ENCODE peak calls at places on chromosomes 6 and 20, in six cellular contexts. One of them, this sample, is unnamed.

GRCh38 chr6:50120300-50120699 is 70.6 kb upstream of the DEFB112 start:
- DNase-seq in NCI-H1694 treated with DMSO at 0.1 percent for 48 hours: no peak
- DNase-seq in amniotic stem cell: no peak
- DNase-seq in EL: no peak
- DNase-seq in stimulated activated CD4-positive, alpha-beta T cell treated with anti-CD3 and anti-CD28 coated beads, Interleukin-4, amount 100 ng/mL, for 1 hour: no peak
- DNase-seq in T follicular helper cell: no peak
- DNase-seq in this sample: no peak

GRCh38 chr6:1575213-1576041 is 34.3 kb upstream of the FOXC1 start:
- DNase-seq in NCI-H1694 treated with DMSO at 0.1 percent for 48 hours: no peak
- DNase-seq in amniotic stem cell: no peak
- DNase-seq in EL: peak; percentile 18
- DNase-seq in stimulated activated CD4-positive, alpha-beta T cell treated with anti-CD3 and anti-CD28 coated beads, Interleukin-4, amount 100 ng/mL, for 1 hour: no peak
- DNase-seq in T follicular helper cell: no peak
- DNase-seq in this sample: no peak

GRCh38 chr6:111602481-111603404 is 2.9 kb downstream of the TRAF3IP2 start:
- DNase-seq in NCI-H1694 treated with DMSO at 0.1 percent for 48 hours: no peak
- DNase-seq in amniotic stem cell: peak; percentile 77
- DNase-seq in EL: peak; percentile 66
- DNase-seq in stimulated activated CD4-positive, alpha-beta T cell treated with anti-CD3 and anti-CD28 coated beads, Interleukin-4, amount 100 ng/mL, for 1 hour: no peak
- DNase-seq in T follicular helper cell: no peak
- DNase-seq in this sample: peak; percentile 70

GRCh38 chr6:129872591-129872990 is 11.5 kb upstream of the TMEM244 start:
- DNase-seq in NCI-H1694 treated with DMSO at 0.1 percent for 48 hours: no peak
- DNase-seq in amniotic stem cell: no peak
- DNase-seq in EL: no peak
- DNase-seq in stimulated activated CD4-positive, alpha-beta T cell treated with anti-CD3 and anti-CD28 coated beads, Interleukin-4, amount 100 ng/mL, for 1 hour: no peak
- DNase-seq in T follicular helper cell: no peak
- DNase-seq in this sample: no peak

GRCh38 chr20:32158351-32158750 is 48.8 kb downstream of the TM9SF4 start:
- DNase-seq in NCI-H1694 treated with DMSO at 0.1 percent for 48 hours: no peak
- DNase-seq in amniotic stem cell: no peak
- DNase-seq in EL: no peak
- DNase-seq in stimulated activated CD4-positive, alpha-beta T cell treated with anti-CD3 and anti-CD28 coated beads, Interleukin-4, amount 100 ng/mL, for 1 hour: no peak
- DNase-seq in T follicular helper cell: no peak
- DNase-seq in this sample: no peak

GRCh38 chr6:47146426-47147174 is 104.5 kb upstream of the ADGRF1 start:
- DNase-seq in NCI-H1694 treated with DMSO at 0.1 percent for 48 hours: no peak
- DNase-seq in amniotic stem cell: peak; percentile 6
- DNase-seq in EL: peak; percentile 82
- DNase-seq in stimulated activated CD4-positive, alpha-beta T cell treated with anti-CD3 and anti-CD28 coated beads, Interleukin-4, amount 100 ng/mL, for 1 hour: no peak
- DNase-seq in T follicular helper cell: no peak
- DNase-seq in this sample: no peak

GRCh38 chr20:4011226-4011975 is 4.0 kb downstream of the RNF24 start:
- DNase-seq in NCI-H1694 treated with DMSO at 0.1 percent for 48 hours: no peak
- DNase-seq in amniotic stem cell: no peak
- DNase-seq in EL: peak; percentile 30
- DNase-seq in stimulated activated CD4-positive, alpha-beta T cell treated with anti-CD3 and anti-CD28 coated beads, Interleukin-4, amount 100 ng/mL, for 1 hour: no peak
- DNase-seq in T follicular helper cell: no peak
- DNase-seq in this sample: no peak

GRCh38 chr6:170445487-170445886 is 107.6 kb downstream of the PSMB1 start:
- DNase-seq in NCI-H1694 treated with DMSO at 0.1 percent for 48 hours: no peak
- DNase-seq in amniotic stem cell: no peak
- DNase-seq in EL: no peak
- DNase-seq in stimulated activated CD4-positive, alpha-beta T cell treated with anti-CD3 and anti-CD28 coated beads, Interleukin-4, amount 100 ng/mL, for 1 hour: no peak
- DNase-seq in T follicular helper cell: no peak
- DNase-seq in this sample: no peak

GRCh38 chr6:135938588-135939215 is 87.2 kb downstream of the PDE7B start:
- DNase-seq in NCI-H1694 treated with DMSO at 0.1 percent for 48 hours: peak; percentile 42
- DNase-seq in amniotic stem cell: no peak
- DNase-seq in EL: peak; percentile 16
- DNase-seq in stimulated activated CD4-positive, alpha-beta T cell treated with anti-CD3 and anti-CD28 coated beads, Interleukin-4, amount 100 ng/mL, for 1 hour: no peak
- DNase-seq in T follicular helper cell: no peak
- DNase-seq in this sample: peak; percentile 36

GRCh38 chr20:62740286-62741141 is 31.9 kb downstream of the NTSR1 start:
- DNase-seq in NCI-H1694 treated with DMSO at 0.1 percent for 48 hours: no peak
- DNase-seq in amniotic stem cell: peak; percentile 80
- DNase-seq in EL: peak; percentile 96
- DNase-seq in stimulated activated CD4-positive, alpha-beta T cell treated with anti-CD3 and anti-CD28 coated beads, Interleukin-4, amount 100 ng/mL, for 1 hour: peak; percentile 64
- DNase-seq in T follicular helper cell: peak; percentile 68
- DNase-seq in this sample: no peak

GRCh38 chr20:47854687-47855212 is 69.5 kb upstream of the SULF2 start:
- DNase-seq in NCI-H1694 treated with DMSO at 0.1 percent for 48 hours: peak; percentile 41
- DNase-seq in amniotic stem cell: no peak
- DNase-seq in EL: peak; percentile 49
- DNase-seq in stimulated activated CD4-positive, alpha-beta T cell treated with anti-CD3 and anti-CD28 coated beads, Interleukin-4, amount 100 ng/mL, for 1 hour: no peak
- DNase-seq in T follicular helper cell: no peak
- DNase-seq in this sample: no peak

GRCh38 chr6:21596379-21597242 is 3.1 kb downstream of the SOX4 start:
- DNase-seq in NCI-H1694 treated with DMSO at 0.1 percent for 48 hours: peak; percentile 65
- DNase-seq in amniotic stem cell: peak; percentile 38
- DNase-seq in EL: peak; percentile 64
- DNase-seq in stimulated activated CD4-positive, alpha-beta T cell treated with anti-CD3 and anti-CD28 coated beads, Interleukin-4, amount 100 ng/mL, for 1 hour: peak; percentile 6
- DNase-seq in T follicular helper cell: no peak
- DNase-seq in this sample: peak; percentile 61

GRCh38 chr6:37990762-37991525 is 171.4 kb downstream of the ZFAND3 start:
- DNase-seq in NCI-H1694 treated with DMSO at 0.1 percent for 48 hours: no peak
- DNase-seq in amniotic stem cell: peak; percentile 63
- DNase-seq in EL: peak; percentile 91
- DNase-seq in stimulated activated CD4-positive, alpha-beta T cell treated with anti-CD3 and anti-CD28 coated beads, Interleukin-4, amount 100 ng/mL, for 1 hour: no peak
- DNase-seq in T follicular helper cell: no peak
- DNase-seq in this sample: peak; percentile 42

GRCh38 chr6:3553254-3553653 is 96.4 kb upstream of the SLC22A23 start:
- DNase-seq in NCI-H1694 treated with DMSO at 0.1 percent for 48 hours: no peak
- DNase-seq in amniotic stem cell: no peak
- DNase-seq in EL: no peak
- DNase-seq in stimulated activated CD4-positive, alpha-beta T cell treated with anti-CD3 and anti-CD28 coated beads, Interleukin-4, amount 100 ng/mL, for 1 hour: no peak
- DNase-seq in T follicular helper cell: no peak
- DNase-seq in this sample: no peak

GRCh38 chr6:19554356-19555225 is 282.6 kb upstream of the ID4 start:
- DNase-seq in NCI-H1694 treated with DMSO at 0.1 percent for 48 hours: peak; percentile 94
- DNase-seq in amniotic stem cell: no peak
- DNase-seq in EL: no peak
- DNase-seq in stimulated activated CD4-positive, alpha-beta T cell treated with anti-CD3 and anti-CD28 coated beads, Interleukin-4, amount 100 ng/mL, for 1 hour: no peak
- DNase-seq in T follicular helper cell: no peak
- DNase-seq in this sample: no peak

GRCh38 chr20:54148947-54149764 is 24.6 kb downstream of the CYP24A1 start:
- DNase-seq in NCI-H1694 treated with DMSO at 0.1 percent for 48 hours: no peak
- DNase-seq in amniotic stem cell: no peak
- DNase-seq in EL: no peak
- DNase-seq in stimulated activated CD4-positive, alpha-beta T cell treated with anti-CD3 and anti-CD28 coated beads, Interleukin-4, amount 100 ng/mL, for 1 hour: no peak
- DNase-seq in T follicular helper cell: no peak
- DNase-seq in this sample: no peak

GRCh38 chr6:93581371-93581770 is 162.0 kb upstream of the EPHA7 start:
- DNase-seq in NCI-H1694 treated with DMSO at 0.1 percent for 48 hours: no peak
- DNase-seq in amniotic stem cell: no peak
- DNase-seq in EL: no peak
- DNase-seq in stimulated activated CD4-positive, alpha-beta T cell treated with anti-CD3 and anti-CD28 coated beads, Interleukin-4, amount 100 ng/mL, for 1 hour: no peak
- DNase-seq in T follicular helper cell: no peak
- DNase-seq in this sample: no peak

GRCh38 chr6:41940759-41941279 is 789 bp downstream of the CCND3 start:
- DNase-seq in NCI-H1694 treated with DMSO at 0.1 percent for 48 hours: no peak
- DNase-seq in amniotic stem cell: no peak
- DNase-seq in EL: peak; percentile 52
- DNase-seq in stimulated activated CD4-positive, alpha-beta T cell treated with anti-CD3 and anti-CD28 coated beads, Interleukin-4, amount 100 ng/mL, for 1 hour: peak; percentile 63
- DNase-seq in T follicular helper cell: peak; percentile 41
- DNase-seq in this sample: peak; percentile 39

GRCh38 chr6:3592371-3592941 is 135.6 kb upstream of the SLC22A23 start:
- DNase-seq in NCI-H1694 treated with DMSO at 0.1 percent for 48 hours: no peak
- DNase-seq in amniotic stem cell: peak; percentile 59
- DNase-seq in EL: peak; percentile 94
- DNase-seq in stimulated activated CD4-positive, alpha-beta T cell treated with anti-CD3 and anti-CD28 coated beads, Interleukin-4, amount 100 ng/mL, for 1 hour: no peak
- DNase-seq in T follicular helper cell: no peak
- DNase-seq in this sample: no peak

GRCh38 chr6:136873733-136874132 is 48.4 kb upstream of the SLC35D3 start:
- DNase-seq in NCI-H1694 treated with DMSO at 0.1 percent for 48 hours: no peak
- DNase-seq in amniotic stem cell: no peak
- DNase-seq in EL: no peak
- DNase-seq in stimulated activated CD4-positive, alpha-beta T cell treated with anti-CD3 and anti-CD28 coated beads, Interleukin-4, amount 100 ng/mL, for 1 hour: no peak
- DNase-seq in T follicular helper cell: no peak
- DNase-seq in this sample: no peak

GRCh38 chr6:17167327-17167979 is 65.6 kb downstream of the STMND1 start:
- DNase-seq in NCI-H1694 treated with DMSO at 0.1 percent for 48 hours: no peak
- DNase-seq in amniotic stem cell: no peak
- DNase-seq in EL: no peak
- DNase-seq in stimulated activated CD4-positive, alpha-beta T cell treated with anti-CD3 and anti-CD28 coated beads, Interleukin-4, amount 100 ng/mL, for 1 hour: no peak
- DNase-seq in T follicular helper cell: no peak
- DNase-seq in this sample: no peak

GRCh38 chr6:15893556-15894253 is 230.9 kb upstream of the DTNBP1 start:
- DNase-seq in NCI-H1694 treated with DMSO at 0.1 percent for 48 hours: peak; percentile 36
- DNase-seq in amniotic stem cell: no peak
- DNase-seq in EL: no peak
- DNase-seq in stimulated activated CD4-positive, alpha-beta T cell treated with anti-CD3 and anti-CD28 coated beads, Interleukin-4, amount 100 ng/mL, for 1 hour: no peak
- DNase-seq in T follicular helper cell: no peak
- DNase-seq in this sample: no peak

GRCh38 chr6:108336971-108337370 is 42.1 kb downstream of the AFG1L start:
- DNase-seq in NCI-H1694 treated with DMSO at 0.1 percent for 48 hours: no peak
- DNase-seq in amniotic stem cell: no peak
- DNase-seq in EL: no peak
- DNase-seq in stimulated activated CD4-positive, alpha-beta T cell treated with anti-CD3 and anti-CD28 coated beads, Interleukin-4, amount 100 ng/mL, for 1 hour: no peak
- DNase-seq in T follicular helper cell: no peak
- DNase-seq in this sample: no peak

GRCh38 chr20:4069741-4070140 is 54.4 kb upstream of the RNF24 start:
- DNase-seq in NCI-H1694 treated with DMSO at 0.1 percent for 48 hours: no peak
- DNase-seq in amniotic stem cell: no peak
- DNase-seq in EL: peak; percentile 21
- DNase-seq in stimulated activated CD4-positive, alpha-beta T cell treated with anti-CD3 and anti-CD28 coated beads, Interleukin-4, amount 100 ng/mL, for 1 hour: no peak
- DNase-seq in T follicular helper cell: no peak
- DNase-seq in this sample: no peak

GRCh38 chr6:168101201-168102092 is 22.4 kb upstream of the FRMD1 start:
- DNase-seq in NCI-H1694 treated with DMSO at 0.1 percent for 48 hours: no peak
- DNase-seq in amniotic stem cell: no peak
- DNase-seq in EL: no peak
- DNase-seq in stimulated activated CD4-positive, alpha-beta T cell treated with anti-CD3 and anti-CD28 coated beads, Interleukin-4, amount 100 ng/mL, for 1 hour: no peak
- DNase-seq in T follicular helper cell: no peak
- DNase-seq in this sample: no peak

GRCh38 chr6:45441811-45442453 is 64.2 kb upstream of the SUPT3H start:
- DNase-seq in NCI-H1694 treated with DMSO at 0.1 percent for 48 hours: no peak
- DNase-seq in amniotic stem cell: no peak
- DNase-seq in EL: no peak
- DNase-seq in stimulated activated CD4-positive, alpha-beta T cell treated with anti-CD3 and anti-CD28 coated beads, Interleukin-4, amount 100 ng/mL, for 1 hour: no peak
- DNase-seq in T follicular helper cell: no peak
- DNase-seq in this sample: no peak

GRCh38 chr6:47131773-47132172 is 89.6 kb upstream of the ADGRF1 start:
- DNase-seq in NCI-H1694 treated with DMSO at 0.1 percent for 48 hours: no peak
- DNase-seq in amniotic stem cell: no peak
- DNase-seq in EL: no peak
- DNase-seq in stimulated activated CD4-positive, alpha-beta T cell treated with anti-CD3 and anti-CD28 coated beads, Interleukin-4, amount 100 ng/mL, for 1 hour: no peak
- DNase-seq in T follicular helper cell: no peak
- DNase-seq in this sample: no peak

GRCh38 chr6:16683524-16684194 is 77.6 kb downstream of the ATXN1 start:
- DNase-seq in NCI-H1694 treated with DMSO at 0.1 percent for 48 hours: no peak
- DNase-seq in amniotic stem cell: peak; percentile 21
- DNase-seq in EL: peak; percentile 94
- DNase-seq in stimulated activated CD4-positive, alpha-beta T cell treated with anti-CD3 and anti-CD28 coated beads, Interleukin-4, amount 100 ng/mL, for 1 hour: no peak
- DNase-seq in T follicular helper cell: no peak
- DNase-seq in this sample: peak; percentile 45

GRCh38 chr6:113854531-113855499 is 2.3 kb upstream of the MARCKS start:
- DNase-seq in NCI-H1694 treated with DMSO at 0.1 percent for 48 hours: peak; percentile 69
- DNase-seq in amniotic stem cell: peak; percentile 76
- DNase-seq in EL: peak; percentile 92
- DNase-seq in stimulated activated CD4-positive, alpha-beta T cell treated with anti-CD3 and anti-CD28 coated beads, Interleukin-4, amount 100 ng/mL, for 1 hour: no peak
- DNase-seq in T follicular helper cell: no peak
- DNase-seq in this sample: peak; percentile 75

GRCh38 chr20:24289737-24290481 is 179.5 kb upstream of the SYNDIG1 start:
- DNase-seq in NCI-H1694 treated with DMSO at 0.1 percent for 48 hours: no peak
- DNase-seq in amniotic stem cell: no peak
- DNase-seq in EL: no peak
- DNase-seq in stimulated activated CD4-positive, alpha-beta T cell treated with anti-CD3 and anti-CD28 coated beads, Interleukin-4, amount 100 ng/mL, for 1 hour: no peak
- DNase-seq in T follicular helper cell: no peak
- DNase-seq in this sample: no peak

GRCh38 chr6:5054427-5054873 is 30.7 kb upstream of the PPP1R3G start:
- DNase-seq in NCI-H1694 treated with DMSO at 0.1 percent for 48 hours: no peak
- DNase-seq in amniotic stem cell: no peak
- DNase-seq in EL: peak; percentile 41
- DNase-seq in stimulated activated CD4-positive, alpha-beta T cell treated with anti-CD3 and anti-CD28 coated beads, Interleukin-4, amount 100 ng/mL, for 1 hour: no peak
- DNase-seq in T follicular helper cell: no peak
- DNase-seq in this sample: no peak

GRCh38 chr6:16929814-16930213 is 168.6 kb upstream of the ATXN1 start:
- DNase-seq in NCI-H1694 treated with DMSO at 0.1 percent for 48 hours: no peak
- DNase-seq in amniotic stem cell: peak; percentile 87
- DNase-seq in EL: peak; percentile 93
- DNase-seq in stimulated activated CD4-positive, alpha-beta T cell treated with anti-CD3 and anti-CD28 coated beads, Interleukin-4, amount 100 ng/mL, for 1 hour: no peak
- DNase-seq in T follicular helper cell: no peak
- DNase-seq in this sample: no peak

GRCh38 chr6:43033874-43034273 is 12.5 kb downstream of the RRP36 start:
- DNase-seq in NCI-H1694 treated with DMSO at 0.1 percent for 48 hours: no peak
- DNase-seq in amniotic stem cell: no peak
- DNase-seq in EL: no peak
- DNase-seq in stimulated activated CD4-positive, alpha-beta T cell treated with anti-CD3 and anti-CD28 coated beads, Interleukin-4, amount 100 ng/mL, for 1 hour: no peak
- DNase-seq in T follicular helper cell: no peak
- DNase-seq in this sample: no peak

GRCh38 chr6:33689148-33689494 is 22.4 kb downstream of the UQCC2 start:
- DNase-seq in NCI-H1694 treated with DMSO at 0.1 percent for 48 hours: no peak
- DNase-seq in amniotic stem cell: no peak
- DNase-seq in EL: no peak
- DNase-seq in stimulated activated CD4-positive, alpha-beta T cell treated with anti-CD3 and anti-CD28 coated beads, Interleukin-4, amount 100 ng/mL, for 1 hour: no peak
- DNase-seq in T follicular helper cell: no peak
- DNase-seq in this sample: no peak

GRCh38 chr20:44597930-44598329 is 15.6 kb downstream of the PKIG start:
- DNase-seq in NCI-H1694 treated with DMSO at 0.1 percent for 48 hours: no peak
- DNase-seq in amniotic stem cell: no peak
- DNase-seq in EL: no peak
- DNase-seq in stimulated activated CD4-positive, alpha-beta T cell treated with anti-CD3 and anti-CD28 coated beads, Interleukin-4, amount 100 ng/mL, for 1 hour: no peak
- DNase-seq in T follicular helper cell: no peak
- DNase-seq in this sample: no peak

GRCh38 chr6:75563032-75563431 is 38.6 kb upstream of the SENP6 start:
- DNase-seq in NCI-H1694 treated with DMSO at 0.1 percent for 48 hours: no peak
- DNase-seq in amniotic stem cell: no peak
- DNase-seq in EL: peak; percentile 48
- DNase-seq in stimulated activated CD4-positive, alpha-beta T cell treated with anti-CD3 and anti-CD28 coated beads, Interleukin-4, amount 100 ng/mL, for 1 hour: no peak
- DNase-seq in T follicular helper cell: no peak
- DNase-seq in this sample: no peak